ENCODE peak calls at places on chromosomes 12 and 14, in five cellular contexts. V is CD8-positive, alpha-beta T cell; H is colonic mucosa; Y is trophoblast cell; G is endothelial cell of umbilical vein. Q is an unnamed sample.
A peak's percentile ranks its signal among the peaks of the same experiment; 100 is the strongest.

GRCh38 chr12:121794532-121795028 is 1.1 kb upstream of the RHOF start:
- DNase-seq in Y (no peak), H (no peak), V (no peak), G (no peak), Q (no peak)

GRCh38 chr14:49212721-49213120 is 373.5 kb downstream of the RPS29 start:
- DNase-seq in V (no peak), H (no peak), G (no peak), Y (no peak), Q (no peak)

GRCh38 chr12:131139363-131140068 is 185.8 kb downstream of the ADGRD1 start:
- DNase-seq in H (no peak), V (no peak), G (no peak), Y (no peak), Q (no peak)

GRCh38 chr12:1443421-1444141 is 150.8 kb downstream of the FBXL14 start:
- DNase-seq in Y (peak; percentile 39), H (no peak), V (no peak), G (no peak), Q (no peak)

GRCh38 chr12:52029686-52030085 is 21.6 kb upstream of the NR4A1 start:
- DNase-seq in Y (no peak), V (no peak), G (no peak), H (no peak), Q (no peak)

GRCh38 chr12:56034586-56035332 is 7.0 kb upstream of the RPS26 start:
- DNase-seq in V (no peak), G (no peak), H (no peak), Y (no peak), Q (no peak)

GRCh38 chr14:77498120-77498979 is at the start of gene ISM2:
- DNase-seq in G (peak; percentile 12), Y (peak; percentile 94), H (no peak), V (peak; percentile 17), Q (no peak)

GRCh38 chr12:15168279-15168678 is 52.9 kb downstream of the RERG start:
- DNase-seq in H (no peak), Y (no peak), V (no peak), G (no peak), Q (no peak)

GRCh38 chr12:42262271-42262670 is 24.2 kb upstream of the YAF2 start:
- DNase-seq in H (no peak), Y (peak; percentile 47), V (no peak), G (no peak), Q (no peak)

GRCh38 chr14:35277179-35277578 is 15.0 kb upstream of the PSMA6 start:
- DNase-seq in Y (peak; percentile 81), H (no peak), V (no peak), G (no peak), Q (no peak)

GRCh38 chr14:68503186-68503825 is 289.6 kb downstream of the ZFP36L1 start:
- DNase-seq in G (no peak), Y (peak; percentile 88), V (no peak), H (no peak), Q (no peak)

GRCh38 chr12:9048930-9049329 is 59.6 kb downstream of the KLRG1 start:
- DNase-seq in Y (no peak), H (no peak), G (no peak), V (no peak), Q (no peak)

GRCh38 chr14:34252227-34252626 is 209.8 kb downstream of the SPTSSA start:
- DNase-seq in V (no peak), Y (no peak), G (peak; percentile 2), H (no peak), Q (no peak)

GRCh38 chr12:107349008-107349747 is 255.8 kb upstream of the CRY1 start:
- DNase-seq in V (no peak), G (peak; percentile 56), H (peak; percentile 74), Y (peak; percentile 47), Q (no peak)

GRCh38 chr12:52543985-52544888 is 8.7 kb downstream of the KRT71 start:
- DNase-seq in G (no peak), H (no peak), Y (no peak), V (no peak), Q (no peak)

GRCh38 chr12:124709722-124710656 is 142.6 kb upstream of the NCOR2 start:
- DNase-seq in H (no peak), Y (peak; percentile 79), V (no peak), G (no peak), Q (no peak)

DNA sequence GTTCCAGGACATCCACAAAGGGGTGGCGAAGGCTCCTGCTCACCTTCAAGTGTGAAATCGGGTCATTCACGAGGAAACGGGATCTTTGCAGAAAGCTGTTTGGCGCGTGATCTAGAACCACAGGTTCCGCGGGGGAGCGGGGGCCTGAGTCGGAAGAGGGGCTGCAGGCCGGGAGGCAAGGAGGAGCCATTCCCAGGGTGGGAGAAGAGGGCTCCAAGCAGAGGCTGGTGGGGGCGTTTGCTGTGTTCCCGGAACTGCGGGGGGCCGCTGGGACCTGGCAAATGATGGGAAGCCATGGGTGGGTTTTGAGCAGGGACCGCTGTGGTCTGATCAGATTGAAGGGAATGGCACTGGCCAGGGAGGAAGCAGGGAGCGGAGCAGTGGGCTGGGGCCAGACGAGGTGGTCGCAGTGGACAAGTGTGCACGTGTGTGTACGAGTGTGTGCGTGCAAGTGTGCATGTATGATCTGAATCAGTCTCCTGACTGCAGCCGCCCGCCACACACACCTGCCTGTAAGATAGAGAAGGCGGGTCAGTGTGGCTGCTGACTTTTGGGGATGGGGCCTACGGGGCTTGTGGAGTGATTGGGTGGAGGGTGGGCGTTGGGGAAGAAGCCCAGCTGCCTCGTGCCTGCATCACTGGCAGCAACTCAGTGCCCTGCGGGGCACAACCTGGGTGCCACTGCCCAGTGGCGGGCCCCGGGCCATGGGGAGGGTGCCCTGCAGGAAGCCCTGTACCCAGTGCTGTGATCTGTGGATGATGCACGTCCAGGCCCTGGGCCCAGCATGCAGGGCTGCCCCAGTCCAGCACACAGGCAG is 141.9 kb downstream of the KIF26A start:
- DNase-seq in Y (no peak), V (no peak), H (no peak), G (no peak), Q (no peak)
- H3K27ac ChIP-seq in Y (no peak overlapping the region), V (no peak overlapping the region), H (no peak overlapping the region), G (no peak overlapping the region), Q (no peak overlapping the region)

GRCh38 chr12:111444706-111445310 is 39.1 kb downstream of the SH2B3 start:
- DNase-seq in Y (peak; percentile 35), V (peak; percentile 63), H (peak; percentile 61), G (no peak), Q (peak; percentile 65)
- H3K27ac ChIP-seq in Y (peak overlapping the region; percentile 41), V (peak overlapping the region; percentile 38), H (peak overlapping the region; percentile 53), G (peak overlapping the region; percentile 81), Q (peak overlapping the region; percentile 39)

GRCh38 chr12:31729728-31730127 is 907 bp upstream of the AMN1 start:
- DNase-seq in V (no peak), Y (no peak), G (no peak), H (no peak), Q (no peak)
- H3K27ac ChIP-seq in V (peak overlapping the region; percentile 92), Y (peak overlapping the region; percentile 96), G (peak overlapping the region; percentile 83), H (peak overlapping the region; percentile 94), Q (peak overlapping the region; percentile 93)

GRCh38 chr14:90886297-90886830 is 70.1 kb upstream of the TTC7B start:
- DNase-seq in H (no peak), G (no peak), V (no peak), Y (peak; percentile 52), Q (no peak)

GRCh38 chr14:90883782-90884181 is 67.6 kb upstream of the TTC7B start:
- DNase-seq in H (no peak), Y (no peak), V (no peak), G (no peak), Q (no peak)

GRCh38 chr14:90880282-90880681 is 64.1 kb upstream of the TTC7B start:
- DNase-seq in V (no peak), H (no peak), G (no peak), Y (no peak), Q (no peak)

DNA sequence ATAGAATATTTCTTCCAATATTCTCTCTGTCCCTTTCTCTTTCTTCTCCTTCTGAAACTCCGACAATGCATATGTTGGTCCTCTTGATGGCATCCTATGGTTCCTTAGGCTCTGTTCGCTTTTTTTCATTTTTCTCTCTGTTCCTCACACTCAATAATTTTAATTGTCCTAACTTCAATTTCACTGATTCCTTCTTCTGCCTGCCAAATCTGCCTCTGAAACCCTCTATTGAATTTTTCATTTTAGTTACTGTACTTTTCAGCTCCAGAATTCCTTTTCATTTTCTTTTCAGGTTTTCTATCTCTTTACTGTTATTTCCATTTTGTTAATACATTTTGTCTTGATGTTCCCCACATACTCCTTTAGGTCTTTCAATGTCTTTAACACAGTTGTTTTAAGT is 67.0 kb upstream of the TTC7B start:
- DNase-seq in G (no peak), H (no peak), Y (no peak), V (no peak), Q (no peak)
- H3K27ac ChIP-seq in G (no peak overlapping the region), H (no peak overlapping the region), Y (no peak overlapping the region), V (no peak overlapping the region), Q (no peak overlapping the region)

GRCh38 chr14:90600619-90601018 is 203.8 kb downstream of the CALM1 start:
- DNase-seq in G (no peak), Y (no peak), H (no peak), V (no peak), Q (no peak)
- H3K27ac ChIP-seq in G (no peak overlapping the region), Y (no peak overlapping the region), H (no peak overlapping the region), V (no peak overlapping the region), Q (no peak overlapping the region)

GRCh38 chr14:63677891-63678379 is 36.3 kb upstream of the WDR89 start:
- DNase-seq in H (no peak), V (no peak), Y (peak; percentile 97), G (peak; percentile 94), Q (no peak)
- H3K27ac ChIP-seq in H (peak overlapping the region; percentile 25), V (no peak overlapping the region), Y (peak overlapping the region; percentile 88), G (peak overlapping the region; percentile 43), Q (no peak overlapping the region)

Q was measured in DND-41.